ENCODE peak calls at places on chromosomes 12 and 14, in nine cellular contexts. One of them, this sample, is unnamed.
A peak's percentile ranks its signal among the peaks of the same experiment; 100 is the strongest.

GRCh38 chr12:27610380-27610779 is 85.9 kb upstream of the REP15 start:
- DNase-seq in T47D: peak; percentile 48
- DNase-seq in GM12865: no peak
- DNase-seq in left ventricle myocardium inferior: no peak
- DNase-seq in NCI-H345: no peak
- DNase-seq in A549: peak; percentile 40
- DNase-seq in brain microvascular endothelial cell: no peak
- DNase-seq in KBM-7: no peak
- DNase-seq in Right ventricle myocardium inferior: no peak
- DNase-seq in this sample: no peak

GRCh38 chr12:41701943-41702601 is 442.6 kb downstream of the GXYLT1 start:
- DNase-seq in T47D: no peak
- DNase-seq in GM12865: no peak
- DNase-seq in left ventricle myocardium inferior: no peak
- DNase-seq in NCI-H345: no peak
- DNase-seq in A549: no peak
- DNase-seq in brain microvascular endothelial cell: no peak
- DNase-seq in KBM-7: no peak
- DNase-seq in Right ventricle myocardium inferior: no peak
- DNase-seq in this sample: no peak

GRCh38 chr12:29662737-29663323 is 120.9 kb downstream of the TMTC1 start:
- DNase-seq in T47D: no peak
- DNase-seq in GM12865: no peak
- DNase-seq in left ventricle myocardium inferior: no peak
- DNase-seq in NCI-H345: peak; percentile 54
- DNase-seq in A549: no peak
- DNase-seq in brain microvascular endothelial cell: no peak
- DNase-seq in KBM-7: no peak
- DNase-seq in Right ventricle myocardium inferior: no peak
- DNase-seq in this sample: no peak

GRCh38 chr12:112309797-112310196 is 72.4 kb downstream of the HECTD4 start:
- DNase-seq in T47D: no peak
- DNase-seq in GM12865: peak; percentile 40
- DNase-seq in left ventricle myocardium inferior: no peak
- DNase-seq in NCI-H345: no peak
- DNase-seq in A549: no peak
- DNase-seq in brain microvascular endothelial cell: no peak
- DNase-seq in KBM-7: no peak
- DNase-seq in Right ventricle myocardium inferior: no peak
- DNase-seq in this sample: no peak

GRCh38 chr14:93897476-93897845 is 29.7 kb upstream of the FAM181A start:
- DNase-seq in T47D: no peak
- DNase-seq in GM12865: no peak
- DNase-seq in left ventricle myocardium inferior: no peak
- DNase-seq in NCI-H345: no peak
- DNase-seq in A549: no peak
- DNase-seq in brain microvascular endothelial cell: no peak
- DNase-seq in KBM-7: no peak
- DNase-seq in Right ventricle myocardium inferior: no peak
- DNase-seq in this sample: no peak

GRCh38 chr12:123065666-123066457 is 85.0 kb downstream of the PITPNM2 start:
- DNase-seq in T47D: no peak
- DNase-seq in GM12865: no peak
- DNase-seq in left ventricle myocardium inferior: no peak
- DNase-seq in NCI-H345: no peak
- DNase-seq in A549: no peak
- DNase-seq in brain microvascular endothelial cell: no peak
- DNase-seq in KBM-7: no peak
- DNase-seq in Right ventricle myocardium inferior: peak; percentile 62
- DNase-seq in this sample: no peak

GRCh38 chr12:58833844-58834243 is 86.5 kb downstream of the LRIG3 start:
- DNase-seq in T47D: peak; percentile 45
- DNase-seq in GM12865: no peak
- DNase-seq in left ventricle myocardium inferior: no peak
- DNase-seq in NCI-H345: peak; percentile 83
- DNase-seq in A549: no peak
- DNase-seq in brain microvascular endothelial cell: no peak
- DNase-seq in KBM-7: no peak
- DNase-seq in Right ventricle myocardium inferior: no peak
- DNase-seq in this sample: no peak

GRCh38 chr14:33569844-33570716 is 380.8 kb downstream of the EGLN3 start:
- DNase-seq in T47D: no peak
- DNase-seq in GM12865: no peak
- DNase-seq in left ventricle myocardium inferior: no peak
- DNase-seq in NCI-H345: no peak
- DNase-seq in A549: no peak
- DNase-seq in brain microvascular endothelial cell: peak; percentile 55
- DNase-seq in KBM-7: no peak
- DNase-seq in Right ventricle myocardium inferior: no peak
- DNase-seq in this sample: peak; percentile 63

GRCh38 chr14:86838363-86838762 is 1154.6 kb downstream of the GALC start:
- DNase-seq in T47D: peak; percentile 65
- DNase-seq in GM12865: peak; percentile 17
- DNase-seq in left ventricle myocardium inferior: no peak
- DNase-seq in NCI-H345: no peak
- DNase-seq in A549: peak; percentile 12
- DNase-seq in brain microvascular endothelial cell: no peak
- DNase-seq in KBM-7: peak; percentile 8
- DNase-seq in Right ventricle myocardium inferior: no peak
- DNase-seq in this sample: no peak

GRCh38 chr12:2925322-2925995 is 33.7 kb upstream of the TEAD4 start:
- DNase-seq in T47D: no peak
- DNase-seq in GM12865: peak; percentile 35
- DNase-seq in left ventricle myocardium inferior: no peak
- DNase-seq in NCI-H345: no peak
- DNase-seq in A549: no peak
- DNase-seq in brain microvascular endothelial cell: no peak
- DNase-seq in KBM-7: no peak
- DNase-seq in Right ventricle myocardium inferior: no peak
- DNase-seq in this sample: no peak

GRCh38 chr14:103448097-103448496 is 62.9 kb downstream of the MARK3 start:
- DNase-seq in T47D: no peak
- DNase-seq in GM12865: no peak
- DNase-seq in left ventricle myocardium inferior: no peak
- DNase-seq in NCI-H345: no peak
- DNase-seq in A549: no peak
- DNase-seq in brain microvascular endothelial cell: no peak
- DNase-seq in KBM-7: no peak
- DNase-seq in Right ventricle myocardium inferior: no peak
- DNase-seq in this sample: no peak

GRCh38 chr12:77847060-77847541 is 16.4 kb downstream of the NAV3 start:
- DNase-seq in T47D: no peak
- DNase-seq in GM12865: peak; percentile 87
- DNase-seq in left ventricle myocardium inferior: no peak
- DNase-seq in NCI-H345: no peak
- DNase-seq in A549: no peak
- DNase-seq in brain microvascular endothelial cell: no peak
- DNase-seq in KBM-7: no peak
- DNase-seq in Right ventricle myocardium inferior: no peak
- DNase-seq in this sample: no peak

GRCh38 chr12:6471992-6472366 is 1.5 kb upstream of the VAMP1 start:
- DNase-seq in T47D: no peak
- DNase-seq in GM12865: no peak
- DNase-seq in left ventricle myocardium inferior: no peak
- DNase-seq in NCI-H345: no peak
- DNase-seq in A549: no peak
- DNase-seq in brain microvascular endothelial cell: no peak
- DNase-seq in KBM-7: no peak
- DNase-seq in Right ventricle myocardium inferior: no peak
- DNase-seq in this sample: no peak

GRCh38 chr12:75628916-75629315 is 117.5 kb upstream of the KRR1 start:
- DNase-seq in T47D: no peak
- DNase-seq in GM12865: no peak
- DNase-seq in left ventricle myocardium inferior: no peak
- DNase-seq in NCI-H345: no peak
- DNase-seq in A549: no peak
- DNase-seq in brain microvascular endothelial cell: no peak
- DNase-seq in KBM-7: no peak
- DNase-seq in Right ventricle myocardium inferior: no peak
- DNase-seq in this sample: no peak

GRCh38 chr14:71550367-71550766 is 381.9 kb upstream of the RGS6 start:
- DNase-seq in T47D: no peak
- DNase-seq in GM12865: peak; percentile 67
- DNase-seq in left ventricle myocardium inferior: no peak
- DNase-seq in NCI-H345: no peak
- DNase-seq in A549: no peak
- DNase-seq in brain microvascular endothelial cell: no peak
- DNase-seq in KBM-7: no peak
- DNase-seq in Right ventricle myocardium inferior: no peak
- DNase-seq in this sample: no peak

GRCh38 chr12:16266085-16266484 is 11.4 kb downstream of the SLC15A5 start:
- DNase-seq in T47D: no peak
- DNase-seq in GM12865: no peak
- DNase-seq in left ventricle myocardium inferior: no peak
- DNase-seq in NCI-H345: no peak
- DNase-seq in A549: no peak
- DNase-seq in brain microvascular endothelial cell: no peak
- DNase-seq in KBM-7: no peak
- DNase-seq in Right ventricle myocardium inferior: no peak
- DNase-seq in this sample: no peak

GRCh38 chr12:54299515-54300266 is 1.1 kb downstream of the NFE2 start:
- DNase-seq in T47D: no peak
- DNase-seq in GM12865: no peak
- DNase-seq in left ventricle myocardium inferior: no peak
- DNase-seq in NCI-H345: no peak
- DNase-seq in A549: no peak
- DNase-seq in brain microvascular endothelial cell: no peak
- DNase-seq in KBM-7: no peak
- DNase-seq in Right ventricle myocardium inferior: no peak
- DNase-seq in this sample: no peak

GRCh38 chr14:23174266-23174665 is 9.2 kb downstream of the SLC7A8 start:
- DNase-seq in T47D: peak; percentile 23
- DNase-seq in GM12865: no peak
- DNase-seq in left ventricle myocardium inferior: no peak
- DNase-seq in NCI-H345: no peak
- DNase-seq in A549: no peak
- DNase-seq in brain microvascular endothelial cell: no peak
- DNase-seq in KBM-7: no peak
- DNase-seq in Right ventricle myocardium inferior: no peak
- DNase-seq in this sample: no peak

GRCh38 chr12:104669851-104670337 is 213.1 kb downstream of the CHST11 start:
- DNase-seq in T47D: peak; percentile 53
- DNase-seq in GM12865: peak; percentile 72
- DNase-seq in left ventricle myocardium inferior: peak; percentile 59
- DNase-seq in NCI-H345: no peak
- DNase-seq in A549: no peak
- DNase-seq in brain microvascular endothelial cell: no peak
- DNase-seq in KBM-7: peak; percentile 69
- DNase-seq in Right ventricle myocardium inferior: peak; percentile 77
- DNase-seq in this sample: no peak

GRCh38 chr14:39107624-39108023 is 4.6 kb upstream of the SEC23A start:
- DNase-seq in T47D: peak; percentile 68
- DNase-seq in GM12865: peak; percentile 68
- DNase-seq in left ventricle myocardium inferior: no peak
- DNase-seq in NCI-H345: peak; percentile 6
- DNase-seq in A549: peak; percentile 44
- DNase-seq in brain microvascular endothelial cell: no peak
- DNase-seq in KBM-7: peak; percentile 40
- DNase-seq in Right ventricle myocardium inferior: no peak
- DNase-seq in this sample: no peak

GRCh38 chr14:57634335-57634734 is 140.7 kb upstream of the CCDC198 start:
- DNase-seq in T47D: no peak
- DNase-seq in GM12865: no peak
- DNase-seq in left ventricle myocardium inferior: no peak
- DNase-seq in NCI-H345: no peak
- DNase-seq in A549: no peak
- DNase-seq in brain microvascular endothelial cell: no peak
- DNase-seq in KBM-7: no peak
- DNase-seq in Right ventricle myocardium inferior: no peak
- DNase-seq in this sample: no peak

GRCh38 chr12:48004039-48004940 is at the start of gene COL2A1:
- DNase-seq in T47D: no peak
- DNase-seq in GM12865: no peak
- DNase-seq in left ventricle myocardium inferior: no peak
- DNase-seq in NCI-H345: no peak
- DNase-seq in A549: peak; percentile 39
- DNase-seq in brain microvascular endothelial cell: no peak
- DNase-seq in KBM-7: peak; percentile 50
- DNase-seq in Right ventricle myocardium inferior: no peak
- DNase-seq in this sample: peak; percentile 88

GRCh38 chr12:105083041-105083440 is 1.2 kb downstream of the ALDH1L2 start:
- DNase-seq in T47D: no peak
- DNase-seq in GM12865: no peak
- DNase-seq in left ventricle myocardium inferior: no peak
- DNase-seq in NCI-H345: no peak
- DNase-seq in A549: no peak
- DNase-seq in brain microvascular endothelial cell: no peak
- DNase-seq in KBM-7: no peak
- DNase-seq in Right ventricle myocardium inferior: no peak
- DNase-seq in this sample: peak; percentile 3

GRCh38 chr14:99127651-99128167 is 144.3 kb downstream of the BCL11B start:
- DNase-seq in T47D: no peak
- DNase-seq in GM12865: no peak
- DNase-seq in left ventricle myocardium inferior: no peak
- DNase-seq in NCI-H345: no peak
- DNase-seq in A549: peak; percentile 58
- DNase-seq in brain microvascular endothelial cell: no peak
- DNase-seq in KBM-7: no peak
- DNase-seq in Right ventricle myocardium inferior: no peak
- DNase-seq in this sample: no peak

GRCh38 chr14:22412936-22413411 is 176.1 kb downstream of the DAD1 start:
- DNase-seq in T47D: no peak
- DNase-seq in GM12865: no peak
- DNase-seq in left ventricle myocardium inferior: no peak
- DNase-seq in NCI-H345: no peak
- DNase-seq in A549: no peak
- DNase-seq in brain microvascular endothelial cell: no peak
- DNase-seq in KBM-7: no peak
- DNase-seq in Right ventricle myocardium inferior: no peak
- DNase-seq in this sample: peak; percentile 54

GRCh38 chr14:95547272-95547625 is 12.4 kb downstream of the GLRX5 start:
- DNase-seq in T47D: peak; percentile 64
- DNase-seq in GM12865: no peak
- DNase-seq in left ventricle myocardium inferior: no peak
- DNase-seq in NCI-H345: no peak
- DNase-seq in A549: no peak
- DNase-seq in brain microvascular endothelial cell: no peak
- DNase-seq in KBM-7: no peak
- DNase-seq in Right ventricle myocardium inferior: no peak
- DNase-seq in this sample: no peak

GRCh38 chr12:103800252-103800771 is 40.7 kb downstream of the NT5DC3 start:
- DNase-seq in T47D: no peak
- DNase-seq in GM12865: no peak
- DNase-seq in left ventricle myocardium inferior: peak; percentile 67
- DNase-seq in NCI-H345: peak; percentile 82
- DNase-seq in A549: peak; percentile 30
- DNase-seq in brain microvascular endothelial cell: peak; percentile 60
- DNase-seq in KBM-7: peak; percentile 14
- DNase-seq in Right ventricle myocardium inferior: peak; percentile 82
- DNase-seq in this sample: no peak

GRCh38 chr14:92540472-92541048 is 27.0 kb downstream of the RIN3 start:
- DNase-seq in T47D: peak; percentile 15
- DNase-seq in GM12865: peak; percentile 32
- DNase-seq in left ventricle myocardium inferior: peak; percentile 93
- DNase-seq in NCI-H345: no peak
- DNase-seq in A549: peak; percentile 90
- DNase-seq in brain microvascular endothelial cell: peak; percentile 99
- DNase-seq in KBM-7: no peak
- DNase-seq in Right ventricle myocardium inferior: peak; percentile 93
- DNase-seq in this sample: no peak

GRCh38 chr12:50222275-50222783 is 55.2 kb upstream of the CERS5 start:
- DNase-seq in T47D: peak; percentile 45
- DNase-seq in GM12865: peak; percentile 59
- DNase-seq in left ventricle myocardium inferior: peak; percentile 34
- DNase-seq in NCI-H345: no peak
- DNase-seq in A549: peak; percentile 73
- DNase-seq in brain microvascular endothelial cell: peak; percentile 87
- DNase-seq in KBM-7: peak; percentile 75
- DNase-seq in Right ventricle myocardium inferior: no peak
- DNase-seq in this sample: no peak

GRCh38 chr12:59322473-59322872 is 273.4 kb upstream of the SLC16A7 start:
- DNase-seq in T47D: peak; percentile 61
- DNase-seq in GM12865: no peak
- DNase-seq in left ventricle myocardium inferior: no peak
- DNase-seq in NCI-H345: peak; percentile 23
- DNase-seq in A549: no peak
- DNase-seq in brain microvascular endothelial cell: no peak
- DNase-seq in KBM-7: no peak
- DNase-seq in Right ventricle myocardium inferior: no peak
- DNase-seq in this sample: peak; percentile 12

GRCh38 chr14:22597265-22597664 is 835 bp upstream of the ABHD4 start:
- DNase-seq in T47D: no peak
- DNase-seq in GM12865: no peak
- DNase-seq in left ventricle myocardium inferior: no peak
- DNase-seq in NCI-H345: no peak
- DNase-seq in A549: no peak
- DNase-seq in brain microvascular endothelial cell: no peak
- DNase-seq in KBM-7: no peak
- DNase-seq in Right ventricle myocardium inferior: no peak
- DNase-seq in this sample: no peak

This sample was measured in retina.